ENCODE peak calls at places on chromosome 22, in six cellular contexts. H, D, X, A, E and U are unnamed samples.

GRCh38 chr22:32725369-32725988 is 76.0 kb upstream of the TIMP3 start:
- DNase-seq in H (no peak), E (no peak), D (no peak), A (no peak), X (no peak), U (no peak)

GRCh38 chr22:33625959-33626358 is 294.3 kb downstream of the LARGE1 start:
- DNase-seq in H (no peak), X (no peak), D (no peak), A (no peak), E (no peak), U (no peak)

GRCh38 chr22:46031965-46032851 is 55.2 kb upstream of the WNT7B start:
- DNase-seq in H (no peak), E (no peak), D (no peak), A (no peak), X (peak), U (peak)

GRCh38 chr22:45318558-45319318 is 9.0 kb downstream of the FAM118A start:
- DNase-seq in D (no peak), H (no peak), E (no peak), A (no peak), X (no peak), U (no peak)

GRCh38 chr22:32527756-32528155 is 53.1 kb downstream of the FBXO7 start:
- DNase-seq in E (no peak), X (no peak), H (no peak), A (no peak), D (no peak), U (no peak)

GRCh38 chr22:49566141-49566541 is 261.5 kb downstream of the BRD1 start:
- DNase-seq in X (peak), H (no peak), A (no peak), D (no peak), E (no peak), U (no peak)

GRCh38 chr22:49156662-49157285 is 670.9 kb downstream of the BRD1 start:
- DNase-seq in E (no peak), A (no peak), H (no peak), D (no peak), X (no peak), U (no peak)

GRCh38 chr22:43213066-43213465 is 26.1 kb upstream of the TTLL12 start:
- DNase-seq in E (peak), D (no peak), A (no peak), H (no peak), X (no peak), U (no peak)

GRCh38 chr22:19636696-19637355 is 77.5 kb upstream of the SEPTIN5 start:
- DNase-seq in D (no peak), X (no peak), A (no peak), H (no peak), E (no peak), U (no peak)

GRCh38 chr22:40498454-40499186 is 128.2 kb downstream of the SGSM3 start:
- DNase-seq in H (peak), E (no peak), A (no peak), X (no peak), D (no peak), U (no peak)

GRCh38 chr22:28768701-28769393 is 3.6 kb upstream of the CCDC117 start:
- DNase-seq in D (no peak), H (no peak), X (no peak), E (no peak), A (no peak), U (no peak)